ENCODE peak calls at places on chromosome 15, in five cellular contexts. N is GM23248; T is stomach; U is effector memory CD4-positive, alpha-beta T cell; Q is tibial artery. X is an unnamed sample.

GRCh38 chr15:33547876-33548275 is 237.1 kb downstream of the RYR3 start:
- DNase-seq in N (peak), T (no peak), U (no peak), Q (no peak), X (peak)

GRCh38 chr15:58053236-58054153 is 12.0 kb downstream of the ALDH1A2 start:
- DNase-seq in N (no peak), T (no peak), U (no peak), Q (no peak), X (no peak)

GRCh38 chr15:83919319-83919830 is 265.5 kb downstream of the ADAMTSL3 start:
- DNase-seq in N (no peak), T (no peak), U (no peak), Q (no peak), X (peak)

GRCh38 chr15:77333166-77333565 is 86.7 kb downstream of the PEAK1 start:
- DNase-seq in N (no peak), T (no peak), U (no peak), Q (no peak), X (no peak)

GRCh38 chr15:27054426-27054825 is 83.4 kb downstream of the GABRG3 start:
- DNase-seq in N (no peak), T (no peak), U (no peak), Q (no peak), X (no peak)

GRCh38 chr15:68423359-68424028 is 8.5 kb downstream of the ITGA11 start:
- DNase-seq in N (no peak), T (no peak), U (no peak), Q (peak), X (no peak)

GRCh38 chr15:68228143-68228970 is 1.2 kb downstream of the CLN6 start:
- DNase-seq in N (no peak), T (peak), U (no peak), Q (peak), X (peak)

GRCh38 chr15:31340591-31340990 is 14.0 kb downstream of the KLF13 start:
- DNase-seq in N (no peak), T (no peak), U (no peak), Q (no peak), X (no peak)

GRCh38 chr15:74781673-74782595 is at the start of gene CSK:
- DNase-seq in N (peak), T (peak), U (peak), Q (peak), X (peak)

GRCh38 chr15:63463793-63464192 is 40.6 kb upstream of the USP3 start:
- DNase-seq in N (no peak), T (peak), U (no peak), Q (no peak), X (no peak)

GRCh38 chr15:51191072-51191665 is 96.5 kb upstream of the TNFAIP8L3 start:
- DNase-seq in N (no peak), T (no peak), U (no peak), Q (no peak), X (no peak)

GRCh38 chr15:59313703-59314332 is 58.9 kb downstream of the MYO1E start:
- DNase-seq in N (peak), T (peak), U (no peak), Q (peak), X (peak)

GRCh38 chr15:76994971-76995945 is at the start of gene PSTPIP1:
- DNase-seq in N (peak), T (peak), U (peak), Q (peak), X (no peak)

GRCh38 chr15:73014904-73015303 is 37.4 kb upstream of the NEO1 start:
- DNase-seq in N (no peak), T (no peak), U (no peak), Q (no peak), X (no peak)

GRCh38 chr15:95988574-95988887 is 342.0 kb upstream of the NR2F2 start:
- DNase-seq in N (peak), T (peak), U (no peak), Q (no peak), X (peak)

GRCh38 chr15:59384507-59384906 is 11.8 kb upstream of the MYO1E start:
- DNase-seq in N (no peak), T (no peak), U (no peak), Q (no peak), X (no peak)

GRCh38 chr15:73560501-73561117 is 72.6 kb downstream of the NPTN start:
- DNase-seq in N (peak), T (no peak), U (no peak), Q (no peak), X (peak)

GRCh38 chr15:68211656-68212320 is 6.7 kb upstream of the CALML4 start:
- DNase-seq in N (no peak), T (no peak), U (no peak), Q (peak), X (no peak)

GRCh38 chr15:91561371-91562100 is 292.0 kb upstream of the SLCO3A1 start:
- DNase-seq in N (peak), T (no peak), U (no peak), Q (no peak), X (peak)

GRCh38 chr15:52680041-52680391 is 828 bp upstream of the ATOSA start:
- DNase-seq in N (peak), T (no peak), U (no peak), Q (no peak), X (peak)

GRCh38 chr15:72179950-72180581 is 17.5 kb downstream of the GRAMD2A start:
- DNase-seq in N (no peak), T (no peak), U (no peak), Q (no peak), X (no peak)

GRCh38 chr15:44726568-44727461 is 9.5 kb upstream of the TRIM69 start:
- DNase-seq in N (peak), T (peak), U (peak), Q (no peak), X (peak)
- H3K4me3 ChIP-seq in N (peak), T (no peak), U (peak), Q (no peak), X (no peak)

GRCh38 chr15:82788496-82788895 is 17.4 kb downstream of the FSD2 start:
- DNase-seq in N (no peak), T (no peak), U (no peak), Q (no peak), X (no peak)
- H3K4me3 ChIP-seq in N (no peak), T (no peak), U (no peak), Q (no peak), X (no peak)

GRCh38 chr15:78810003-78810376 is 1.3 kb downstream of the ADAMTS7 start:
- DNase-seq in N (no peak), T (no peak), U (no peak), Q (no peak), X (no peak)

GRCh38 chr15:78808550-78808949 is 2.7 kb downstream of the ADAMTS7 start:
- DNase-seq in N (peak), T (no peak), U (no peak), Q (no peak), X (peak)

GRCh38 chr15:78810377-78811123 is 714 bp downstream of the ADAMTS7 start:
- DNase-seq in N (peak), T (peak), U (no peak), Q (peak), X (peak)

GRCh38 chr15:78811124-78811824 is at the start of gene ADAMTS7:
- DNase-seq in N (peak), T (peak), U (no peak), Q (peak), X (peak)

DNA sequence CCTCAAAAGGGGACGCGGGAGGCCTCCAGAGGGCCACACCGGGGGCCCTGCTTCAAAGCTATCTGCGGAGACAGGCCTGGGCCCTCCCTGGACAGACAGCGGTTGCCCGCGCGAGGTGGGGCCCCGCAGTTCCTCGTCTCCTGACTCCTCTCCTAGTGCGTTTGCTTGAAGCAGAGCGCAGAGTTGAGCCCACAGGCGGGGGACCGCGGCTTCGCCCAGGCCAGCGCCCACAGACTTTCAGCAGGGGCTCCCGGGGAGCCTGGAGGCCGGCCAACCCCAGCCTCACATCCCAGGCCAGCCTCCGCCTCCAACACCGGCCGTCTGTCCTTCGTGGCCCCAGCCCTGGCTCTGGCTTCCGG is 540 bp upstream of the ADAMTS7 start:
- DNase-seq in N (no peak), T (no peak), U (no peak), Q (no peak), X (peak)
- H3K4me3 ChIP-seq in N (peak), T (peak), U (peak), Q (peak), X (peak)

GRCh38 chr15:70200511-70200991 is 102.8 kb upstream of the TLE3 start:
- DNase-seq in N (peak), T (no peak), U (no peak), Q (peak), X (peak)
- H3K4me3 ChIP-seq in N (no peak), T (no peak), U (no peak), Q (no peak), X (no peak)

GRCh38 chr15:39183177-39183881 is 397.6 kb upstream of the THBS1 start:
- DNase-seq in N (no peak), T (no peak), U (no peak), Q (no peak), X (no peak)

GRCh38 chr15:39179980-39180379 is 400.9 kb upstream of the THBS1 start:
- DNase-seq in N (peak), T (no peak), U (no peak), Q (no peak), X (no peak)

GRCh38 chr15:39181901-39182300 is 399.0 kb upstream of the THBS1 start:
- DNase-seq in N (peak), T (no peak), U (no peak), Q (no peak), X (no peak)

GRCh38 chr15:39180494-39180930 is 400.4 kb upstream of the THBS1 start:
- DNase-seq in N (peak), T (no peak), U (no peak), Q (no peak), X (peak)

DNA sequence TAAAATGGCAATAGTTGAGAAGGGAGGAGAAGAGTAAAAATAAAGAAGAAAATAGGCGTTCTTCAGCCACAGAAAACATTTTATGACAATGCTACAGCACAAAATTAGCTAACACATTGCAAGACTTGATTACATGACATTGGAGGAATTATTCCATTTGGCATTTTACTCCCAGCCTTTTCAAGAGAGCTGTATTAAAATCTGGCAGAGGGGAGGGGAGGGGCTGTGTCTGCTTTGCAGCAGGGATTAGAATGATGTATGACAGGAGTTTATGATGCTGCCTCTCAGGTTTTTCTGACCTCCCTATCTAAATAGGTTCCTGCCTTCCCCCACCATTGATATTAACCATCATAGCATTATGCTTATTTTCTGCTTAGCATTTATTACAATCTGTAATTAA is 399.5 kb upstream of the THBS1 start:
- DNase-seq in N (no peak), T (no peak), U (no peak), Q (no peak), X (no peak)
- H3K4me3 ChIP-seq in N (peak), T (no peak), U (no peak), Q (no peak), X (no peak)

GRCh38 chr15:64528871-64529270 is 68.5 kb downstream of the ZNF609 start:
- DNase-seq in N (no peak), T (no peak), U (no peak), Q (no peak), X (no peak)

GRCh38 chr15:64532921-64533320 is 72.5 kb downstream of the ZNF609 start:
- DNase-seq in N (no peak), T (no peak), U (no peak), Q (no peak), X (no peak)

GRCh38 chr15:64530472-64530871 is 70.1 kb downstream of the ZNF609 start:
- DNase-seq in N (no peak), T (no peak), U (no peak), Q (no peak), X (no peak)

GRCh38 chr15:64535460-64536243 is 75.3 kb downstream of the ZNF609 start:
- DNase-seq in N (no peak), T (no peak), U (no peak), Q (no peak), X (no peak)

GRCh38 chr15:64532515-64532914 is 72.1 kb downstream of the ZNF609 start:
- DNase-seq in N (no peak), T (no peak), U (no peak), Q (no peak), X (no peak)
- H3K4me3 ChIP-seq in N (no peak), T (no peak), U (no peak), Q (no peak), X (no peak)

DNA sequence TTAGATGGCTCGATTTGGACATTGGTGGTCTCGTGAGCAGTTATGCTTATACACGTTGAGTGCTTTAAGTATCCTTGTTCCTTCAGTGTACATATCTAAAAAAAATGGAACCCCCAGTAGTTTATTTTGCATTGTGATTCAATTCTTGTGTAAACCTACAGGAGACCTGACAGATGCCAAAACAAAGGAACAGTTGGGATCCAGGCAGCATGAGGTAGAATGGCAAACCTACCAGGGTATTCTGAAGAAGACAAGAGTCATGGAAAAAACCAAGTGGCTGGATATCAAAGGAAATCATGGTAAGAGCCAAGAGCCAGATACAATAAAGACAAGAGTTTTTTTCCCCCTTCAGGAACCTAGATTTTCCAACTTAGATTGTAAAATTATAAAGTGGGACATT is 2.0 kb downstream of the TMEM62 start:
- DNase-seq in N (no peak), T (no peak), U (no peak), Q (no peak), X (no peak)
- H3K4me3 ChIP-seq in N (no peak), T (no peak), U (no peak), Q (no peak), X (no peak)